ENCODE peak calls at places on chromosome 2, in four cellular contexts. D is fibroblast of lung, A is endothelial cell of umbilical vein, P is lower lobe of right lung. Y is an unnamed sample. For H3K4me1, the result is how much of the 10 kb centered on the place peaks cover.

GRCh38 chr2:10534514-10535250 is 86.6 kb upstream of the ODC1 start:
- DNase-seq in D (peak), A (no peak), P (no peak), Y (no peak)

GRCh38 chr2:146821836-146822316 is 1023.0 kb upstream of the ACVR2A start:
- DNase-seq in P (no peak), D (peak), A (peak), Y (no peak)

GRCh38 chr2:138107288-138107687 is 143.0 kb downstream of the HNMT start:
- DNase-seq in D (no peak), A (peak), P (no peak), Y (no peak)

GRCh38 chr2:128589681-128590080 is 271.0 kb upstream of the HS6ST1 start:
- DNase-seq in A (no peak), D (no peak), P (no peak), Y (no peak)

GRCh38 chr2:226601881-226602280 is 197.7 kb downstream of the IRS1 start:
- DNase-seq in A (no peak), D (peak), P (no peak), Y (peak)

GRCh38 chr2:109434351-109434750 is 179.4 kb downstream of the SEPTIN10 start:
- DNase-seq in A (no peak), P (no peak), D (no peak), Y (no peak)

GRCh38 chr2:236568068-236568921 is 1.3 kb upstream of the ACKR3 start:
- DNase-seq in A (peak), D (peak), P (peak), Y (peak)

GRCh38 chr2:11807156-11808015 is 61.0 kb downstream of the LPIN1 start:
- DNase-seq in D (no peak), P (no peak), A (no peak), Y (no peak)

GRCh38 chr2:71530246-71530986 is 77.1 kb downstream of the DYSF start:
- DNase-seq in P (no peak), A (peak), D (peak), Y (peak)

GRCh38 chr2:74959106-74959751 is 786 bp downstream of the POLE4 start:
- DNase-seq in A (no peak), D (no peak), P (peak), Y (no peak)

GRCh38 chr2:85737481-85737880 is 16.3 kb upstream of the ATOH8 start:
- DNase-seq in P (no peak), A (no peak), D (peak), Y (peak)

GRCh38 chr2:240220371-240220770 is 79.9 kb upstream of the OTOS start:
- DNase-seq in D (peak), P (no peak), A (no peak), Y (peak)

GRCh38 chr2:135664623-135665068 is 77.0 kb upstream of the UBXN4 start:
- DNase-seq in P (no peak), A (peak), D (no peak), Y (peak)

GRCh38 chr2:19667085-19667484 is 234.7 kb downstream of the TTC32 start:
- DNase-seq in A (no peak), P (no peak), D (peak), Y (peak)

GRCh38 chr2:12424219-12424618 is 292.5 kb upstream of the TRIB2 start:
- DNase-seq in P (no peak), A (no peak), D (peak), Y (peak)

GRCh38 chr2:177353084-177353483 is 39.5 kb upstream of the AGPS start:
- DNase-seq in A (no peak), D (peak), P (no peak), Y (peak)
- H3K4me3 ChIP-seq in A (no peak), D (no peak), P (no peak), Y (peak)

DNA sequence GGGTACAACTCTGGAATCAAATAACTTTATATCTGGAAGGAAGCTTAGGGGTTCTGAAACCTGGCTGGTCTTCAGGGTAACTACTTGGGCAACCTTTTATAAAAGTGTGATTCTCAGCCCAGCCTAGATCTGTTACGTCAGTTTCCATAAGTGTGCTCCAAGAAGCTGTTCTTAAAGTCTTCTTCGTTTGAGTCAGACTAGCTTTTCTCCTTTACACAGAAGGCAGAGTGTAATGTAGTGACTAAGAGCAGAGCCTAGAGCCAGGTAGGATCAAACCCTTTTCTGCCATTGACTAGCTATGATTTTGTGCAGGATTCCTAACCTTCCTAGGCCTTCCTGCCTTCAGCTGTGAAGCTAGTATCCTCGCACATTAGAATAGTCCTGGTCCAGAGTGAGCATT is 5.8 kb downstream of the ITGA6 start:
- DNase-seq in P (no peak), A (no peak), D (no peak), Y (no peak)
- H3K4me1 ChIP-seq in P (half or more), A (half or more), D (under half), Y (under half)

GRCh38 chr2:172997031-172997430 is 78.6 kb upstream of the MAP3K20 start:
- DNase-seq in A (no peak), D (no peak), P (no peak), Y (no peak)
- H3K4me3 ChIP-seq in A (no peak), D (no peak), P (no peak), Y (no peak)

GRCh38 chr2:1245193-1245592 is 168.1 kb upstream of the TPO start:
- DNase-seq in P (no peak), D (no peak), A (no peak), Y (no peak)
- H3K4me1 ChIP-seq in P (under half), D (under half), A (under half), Y (under half)

GRCh38 chr2:203237501-203238238 is 1.1 kb upstream of the CYP20A1 start:
- DNase-seq in A (no peak), D (no peak), P (no peak), Y (no peak)
- H3K4me3 ChIP-seq in A (no peak), D (peak), P (peak), Y (peak)

GRCh38 chr2:8088810-8089209 is 593.0 kb upstream of the ID2 start:
- DNase-seq in A (no peak), P (no peak), D (no peak), Y (peak)
- H3K4me1 ChIP-seq in A (under half), P (under half), D (under half), Y (under half)

DNA sequence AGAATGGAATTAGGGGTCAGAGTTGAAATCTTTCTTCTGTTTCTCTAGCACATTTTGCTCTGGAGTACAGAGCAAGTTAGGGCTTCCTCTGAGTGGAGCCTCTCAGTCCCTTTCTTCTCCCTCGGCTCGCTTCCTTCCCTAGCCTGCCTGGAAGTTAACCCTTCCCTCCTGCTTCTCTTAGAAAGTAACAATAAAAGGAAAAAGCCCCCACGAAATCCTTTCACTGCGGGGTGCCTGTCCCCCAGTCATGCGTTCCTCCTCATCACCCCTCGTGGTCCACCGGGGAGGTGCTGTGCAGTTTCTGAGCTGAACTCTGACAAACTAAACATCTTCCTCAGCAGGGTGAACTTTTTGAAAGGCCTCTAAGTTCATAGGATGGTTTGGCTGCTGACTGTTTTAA is 2.0 kb downstream of the IGFBP2 start:
- DNase-seq in A (peak), P (no peak), D (no peak), Y (peak)
- H3K4me3 ChIP-seq in A (peak), P (peak), D (peak), Y (no peak)

Y was measured in adipocyte.